ENCODE peak calls at places on chromosomes 1 and 21, in five cellular contexts. D is CD8-positive, alpha-beta T cell; K is IMR-90; R is tibial artery; E is brain microvascular endothelial cell. H is an unnamed sample.

GRCh38 chr1:235902638-235903542 is 36.2 kb upstream of the LYST start:
- DNase-seq in D (no peak), K (peak; percentile 44), R (no peak), E (no peak), H (no peak)

GRCh38 chr1:27478098-27478497 is 11.9 kb downstream of the WASF2 start:
- DNase-seq in D (no peak), K (no peak), R (no peak), E (no peak), H (no peak)

GRCh38 chr1:167136191-167136614 is 42.3 kb downstream of the STYXL2 start:
- DNase-seq in D (no peak), K (peak; percentile 12), R (peak; percentile 71), E (peak; percentile 60), H (peak; percentile 21)

GRCh38 chr21:31279214-31279613 is 64.8 kb downstream of the TIAM1 start:
- DNase-seq in D (no peak), K (no peak), R (no peak), E (no peak), H (no peak)

GRCh38 chr1:244969355-244970235 is 105.3 kb upstream of the HNRNPU start:
- DNase-seq in D (peak; percentile 63), K (peak; percentile 82), R (peak; percentile 89), E (peak; percentile 93), H (peak; percentile 54)

GRCh38 chr1:214386747-214387146 is 105.8 kb downstream of the SMYD2 start:
- DNase-seq in D (no peak), K (peak; percentile 42), R (no peak), E (peak; percentile 81), H (no peak)

GRCh38 chr1:164472841-164473240 is 86.1 kb upstream of the PBX1 start:
- DNase-seq in D (no peak), K (no peak), R (no peak), E (no peak), H (no peak)

GRCh38 chr1:11728126-11728806 is 7.7 kb upstream of the AGTRAP start:
- DNase-seq in D (no peak), K (no peak), R (no peak), E (no peak), H (no peak)

GRCh38 chr1:16720403-16721223 is 19.7 kb upstream of the RNU1-4 start:
- DNase-seq in D (no peak), K (no peak), R (peak; percentile 69), E (no peak), H (no peak)

DNA sequence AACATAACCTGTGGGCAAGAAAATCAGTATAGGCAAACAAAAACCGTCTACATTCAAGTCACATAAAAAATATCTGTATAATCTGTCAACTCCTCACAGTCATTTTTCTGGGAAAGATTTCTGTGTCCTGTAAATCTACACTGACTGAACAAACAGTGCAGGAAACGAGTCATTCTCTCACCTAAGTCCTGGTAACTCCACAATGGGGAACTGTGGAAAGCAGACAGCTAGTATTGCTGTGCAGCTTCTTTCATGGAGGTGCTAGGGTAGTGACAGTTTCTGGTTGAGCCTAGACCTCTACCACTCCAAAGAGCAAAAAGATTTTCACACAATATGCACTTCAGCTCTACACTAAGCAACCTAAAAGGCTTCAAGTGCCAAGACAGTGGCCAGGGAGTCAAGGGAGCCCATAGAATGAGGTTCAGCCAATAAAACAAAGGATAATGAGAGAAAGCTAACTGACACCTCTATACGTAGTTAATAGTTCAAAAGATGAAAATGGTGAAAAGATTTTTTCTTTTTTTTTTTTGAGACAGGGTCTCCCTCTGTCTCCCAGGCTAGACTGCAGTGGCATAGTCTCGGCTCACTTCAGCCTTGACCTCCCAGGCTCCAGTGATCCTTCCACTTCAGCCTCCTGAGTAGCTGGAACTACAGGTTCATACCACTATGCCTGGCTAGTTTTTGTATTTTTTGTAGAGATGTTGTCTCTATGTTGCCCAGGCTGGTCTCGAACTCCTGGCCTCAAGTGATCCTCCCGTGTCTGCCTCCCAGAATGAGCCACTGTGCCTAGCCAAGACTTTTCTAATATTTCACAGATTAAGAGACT is 5.5 kb downstream of the PTP4A2 start:
- DNase-seq in D (no peak), K (peak; percentile 41), R (no peak), E (no peak), H (no peak)
- H3K27ac ChIP-seq in D (peak overlapping the region; percentile 4), K (peak overlapping the region; percentile 80), R (peak overlapping the region; percentile 16), E (peak overlapping the region; percentile 26), H (peak overlapping the region; percentile 31)

DNA sequence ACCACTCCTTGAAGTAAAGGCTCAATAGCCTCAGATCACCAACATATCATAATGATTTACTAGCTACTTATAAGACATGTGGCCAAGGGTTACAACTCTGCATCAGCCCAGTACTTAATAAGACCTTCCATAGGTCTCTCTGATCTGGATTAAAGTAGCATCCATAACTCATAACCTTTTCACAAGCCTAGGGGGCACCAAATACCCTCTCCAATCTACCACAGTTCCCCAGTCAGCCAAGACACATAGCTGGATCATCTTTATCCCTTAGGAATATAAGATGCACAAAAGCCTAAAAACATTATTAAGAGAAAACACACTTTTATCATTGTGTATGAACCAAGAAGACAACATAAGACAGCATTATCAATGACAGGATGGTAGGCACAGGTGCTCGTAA is 22.1 kb downstream of the SSX2IP start:
- DNase-seq in D (no peak), K (no peak), R (no peak), E (no peak), H (no peak)
- TF ChIP-seq CTCF in D (no peak), K (peak; percentile 14), R (peak; percentile 22), E (peak; percentile 37), H (peak; percentile 28)

GRCh38 chr1:59317780-59318179 is 20.9 kb downstream of the FGGY start:
- DNase-seq in D (no peak), K (no peak), R (no peak), E (no peak), H (no peak)

GRCh38 chr1:59315529-59316433 is 18.9 kb downstream of the FGGY start:
- DNase-seq in D (no peak), K (no peak), R (no peak), E (no peak), H (no peak)

GRCh38 chr1:59316497-59317128 is 19.7 kb downstream of the FGGY start:
- DNase-seq in D (no peak), K (peak; percentile 70), R (no peak), E (peak; percentile 24), H (no peak)

GRCh38 chr1:59318271-59318865 is 21.5 kb downstream of the FGGY start:
- DNase-seq in D (no peak), K (no peak), R (no peak), E (no peak), H (no peak)

GRCh38 chr1:59317343-59317742 is 20.4 kb downstream of the FGGY start:
- DNase-seq in D (no peak), K (no peak), R (no peak), E (no peak), H (no peak)
- H3K4me3 ChIP-seq in D (no peak overlapping the region), K (no peak overlapping the region), R (no peak overlapping the region), E (no peak overlapping the region), H (peak overlapping the region; percentile 61)

GRCh38 chr1:192860478-192861185 is 51.8 kb downstream of the RGS2 start:
- DNase-seq in D (no peak), K (no peak), R (no peak), E (no peak), H (no peak)
- H3K27ac ChIP-seq in D (no peak overlapping the region), K (no peak overlapping the region), R (no peak overlapping the region), E (no peak overlapping the region), H (no peak overlapping the region)